ENCODE peak calls at places on chromosomes 11 and 22, in ten cellular contexts. I, H, X, P, N, U, B, W, E and T are unnamed samples.

GRCh38 chr22:39463277-39463676 is 6.5 kb downstream of the MGAT3 start:
- DNase-seq in U (no peak), P (no peak), N (no peak), W (no peak), E (no peak), B (no peak), X (no peak), I (no peak), H (no peak), T (no peak)

GRCh38 chr22:46390652-46391301 is 55.3 kb downstream of the TRMU start:
- DNase-seq in E (no peak), B (no peak), X (peak; percentile 73), W (no peak), H (no peak), U (no peak), I (no peak), N (no peak), P (peak; percentile 34), T (peak; percentile 18)

GRCh38 chr11:94740975-94741707 is 27.0 kb upstream of the AMOTL1 start:
- DNase-seq in B (no peak), U (peak; percentile 22), I (no peak), E (peak; percentile 40), X (peak; percentile 59), N (no peak), H (no peak), P (peak; percentile 28), W (peak; percentile 65), T (no peak)

GRCh38 chr11:79353706-79354105 is 87.1 kb downstream of the TENM4 start:
- DNase-seq in B (no peak), E (no peak), H (no peak), X (no peak), N (no peak), I (no peak), P (no peak), U (no peak), W (no peak), T (no peak)

GRCh38 chr11:12198261-12198925 is 88.0 kb downstream of the MICAL2 start:
- DNase-seq in I (no peak), E (no peak), H (no peak), N (no peak), B (peak; percentile 72), X (no peak), P (no peak), W (no peak), U (no peak), T (no peak)

GRCh38 chr22:37633693-37634504 is 5.6 kb upstream of the SH3BP1 start:
- DNase-seq in H (peak; percentile 87), B (peak; percentile 88), E (peak; percentile 85), X (peak; percentile 96), N (no peak), U (peak; percentile 69), W (no peak), I (peak; percentile 72), P (peak; percentile 23), T (peak; percentile 81)

GRCh38 chr11:95301497-95301896 is 70.5 kb upstream of the SESN3 start:
- DNase-seq in I (no peak), E (no peak), W (no peak), P (no peak), H (no peak), U (no peak), B (no peak), X (no peak), N (no peak), T (no peak)

GRCh38 chr22:24455751-24456426 is 28.5 kb downstream of the ADORA2A start:
- DNase-seq in U (no peak), W (peak; percentile 63), X (peak; percentile 59), P (no peak), B (no peak), I (no peak), N (no peak), E (no peak), H (no peak), T (no peak)

GRCh38 chr22:18056161-18056666 is 21.6 kb upstream of the PEX26 start:
- DNase-seq in P (peak; percentile 57), W (peak; percentile 87), B (no peak), H (no peak), X (peak; percentile 58), U (no peak), E (no peak), N (no peak), I (no peak), T (no peak)

GRCh38 chr11:40885257-40885947 is 574.0 kb downstream of the LRRC4C start:
- DNase-seq in E (no peak), B (no peak), H (no peak), U (no peak), X (no peak), P (no peak), I (no peak), N (no peak), W (no peak), T (no peak)

GRCh38 chr11:110891411-110891810 is 179.2 kb upstream of the ARHGAP20 start:
- DNase-seq in E (no peak), W (no peak), U (no peak), P (peak; percentile 17), X (no peak), I (no peak), B (no peak), H (no peak), N (no peak), T (no peak)

GRCh38 chr22:27212617-27213177 is 555.3 kb downstream of the MIAT start:
- DNase-seq in I (no peak), H (no peak), W (peak; percentile 65), P (peak; percentile 100), E (peak; percentile 52), N (no peak), U (no peak), X (peak; percentile 84), B (peak; percentile 91), T (peak; percentile 84)

GRCh38 chr11:71129624-71130023 is 122.8 kb downstream of the SHANK2 start:
- DNase-seq in E (no peak), U (no peak), H (no peak), W (no peak), X (no peak), B (no peak), P (peak; percentile 40), N (no peak), I (no peak), T (no peak)

GRCh38 chr22:37808294-37808657 is 542 bp downstream of the GCAT start:
- DNase-seq in X (no peak), W (no peak), H (no peak), P (no peak), I (no peak), B (no peak), N (no peak), E (no peak), U (no peak), T (no peak)

GRCh38 chr11:45343988-45344387 is 57.8 kb upstream of the SYT13 start:
- DNase-seq in P (no peak), B (no peak), I (no peak), U (no peak), W (peak; percentile 63), N (no peak), X (no peak), E (no peak), H (no peak), T (no peak)

GRCh38 chr22:27100789-27101188 is 443.4 kb downstream of the MIAT start:
- DNase-seq in U (peak; percentile 56), B (no peak), W (no peak), P (no peak), N (no peak), E (peak; percentile 83), H (peak; percentile 89), X (no peak), I (no peak), T (no peak)

GRCh38 chr22:23446796-23447350 is 133.2 kb downstream of the IGLL1 start:
- DNase-seq in P (no peak), W (no peak), E (no peak), X (no peak), B (no peak), I (no peak), N (no peak), H (no peak), U (no peak), T (no peak)

GRCh38 chr11:73866586-73866996 is 10.1 kb downstream of the COA4 start:
- DNase-seq in I (no peak), W (peak; percentile 18), E (no peak), N (no peak), H (no peak), P (peak; percentile 69), B (no peak), U (no peak), X (no peak), T (peak; percentile 26)

GRCh38 chr11:1934326-1935155 is 12.6 kb upstream of the MRPL23 start:
- DNase-seq in P (no peak), N (no peak), B (no peak), I (no peak), E (peak; percentile 1), H (peak; percentile 83), X (peak; percentile 28), W (no peak), U (no peak), T (no peak)

GRCh38 chr11:99693941-99694492 is 673.3 kb downstream of the CNTN5 start:
- DNase-seq in B (no peak), X (no peak), I (no peak), W (no peak), H (no peak), N (no peak), E (no peak), P (no peak), U (no peak), T (peak; percentile 68)

GRCh38 chr22:21738081-21738480 is 2.5 kb upstream of the YPEL1 start:
- DNase-seq in I (no peak), H (no peak), U (no peak), E (no peak), B (no peak), P (no peak), N (no peak), W (no peak), X (no peak), T (no peak)

GRCh38 chr11:76369406-76369805 is 11.5 kb downstream of the THAP12 start:
- DNase-seq in U (no peak), W (no peak), B (no peak), P (no peak), I (no peak), N (no peak), H (no peak), E (no peak), X (no peak), T (no peak)

GRCh38 chr11:78354741-78355705 is 62.6 kb downstream of the GAB2 start:
- DNase-seq in P (no peak), U (no peak), E (no peak), W (no peak), N (no peak), H (no peak), B (no peak), I (no peak), X (no peak), T (no peak)

GRCh38 chr22:41352058-41352457 is 29.7 kb upstream of the TEF start:
- DNase-seq in I (no peak), X (no peak), N (no peak), H (no peak), P (peak; percentile 10), E (no peak), B (no peak), U (no peak), W (no peak), T (no peak)

GRCh38 chr11:110818032-110818687 is 105.9 kb upstream of the ARHGAP20 start:
- DNase-seq in H (no peak), I (no peak), X (no peak), W (no peak), U (no peak), E (no peak), P (peak; percentile 52), B (no peak), N (no peak), T (no peak)

GRCh38 chr11:13761250-13761649 is 92.8 kb downstream of the FAR1 start:
- DNase-seq in X (no peak), P (no peak), H (no peak), E (no peak), I (no peak), B (no peak), N (no peak), W (no peak), U (no peak), T (no peak)

GRCh38 chr11:128416976-128417375 is 170.4 kb downstream of the ETS1 start:
- DNase-seq in E (no peak), P (no peak), H (no peak), X (no peak), W (no peak), N (no peak), U (no peak), B (no peak), I (no peak), T (no peak)

GRCh38 chr11:14202263-14203173 is 156.5 kb downstream of the RRAS2 start:
- DNase-seq in X (no peak), W (no peak), P (no peak), N (no peak), B (no peak), E (no peak), U (no peak), I (no peak), H (no peak), T (no peak)